ENCODE peak calls at places on chromosomes 4 and X, in four cellular contexts. R, W, S and U are unnamed samples.

GRCh38 chr4:2365054-2365912 is 53.2 kb downstream of the ZFYVE28 start:
- DNase-seq in R (no peak), W (no peak), S (no peak), U (no peak)

GRCh38 chr4:56414135-56414675 is 21.2 kb downstream of the PPAT start:
- DNase-seq in R (no peak), W (no peak), S (no peak), U (no peak)

GRCh38 chr4:2174061-2174460 is 67.9 kb downstream of the HAUS3 start:
- DNase-seq in W (no peak), S (no peak), R (no peak), U (no peak)

GRCh38 chr4:58732973-58733372 is 1622.8 kb upstream of the IGFBP7 start:
- DNase-seq in R (no peak), W (peak; percentile 14), S (peak; percentile 52), U (no peak)

GRCh38 chrX:45619290-45619689 is 418.6 kb upstream of the DIPK2B start:
- DNase-seq in S (peak; percentile 64), W (no peak), R (no peak), U (no peak)

GRCh38 chr4:6277139-6277802 is 7.6 kb downstream of the WFS1 start:
- DNase-seq in S (no peak), W (no peak), R (no peak), U (no peak)

GRCh38 chr4:105605493-105605892 is 53.1 kb downstream of the ARHGEF38 start:
- DNase-seq in W (peak; percentile 42), R (no peak), S (peak; percentile 54), U (peak; percentile 23)

GRCh38 chr4:147361726-147362125 is 119.2 kb upstream of the EDNRA start:
- DNase-seq in R (no peak), S (no peak), W (no peak), U (no peak)

GRCh38 chrX:124098089-124098488 is 136.6 kb downstream of the STAG2 start:
- DNase-seq in R (no peak), S (peak; percentile 51), W (no peak), U (peak; percentile 20)

GRCh38 chrX:135982860-135983259 is 2.4 kb upstream of the SLC9A6 start:
- DNase-seq in S (no peak), R (no peak), W (no peak), U (no peak)

GRCh38 chrX:134682081-134682480 is 23.8 kb upstream of the PLAC1 start:
- DNase-seq in S (no peak), R (no peak), W (no peak), U (no peak)

GRCh38 chr4:114015444-114015899 is 36.0 kb upstream of the ARSJ start:
- DNase-seq in R (no peak), W (no peak), S (peak; percentile 11), U (no peak)

GRCh38 chr4:139247241-139247640 is 32.8 kb downstream of the MGARP start:
- DNase-seq in W (no peak), S (no peak), R (no peak), U (no peak)

GRCh38 chr4:7189066-7189465 is 3.3 kb upstream of the SORCS2 start:
- DNase-seq in S (no peak), R (no peak), W (no peak), U (no peak)

GRCh38 chr4:145279122-145279960 is 99.0 kb upstream of the OTUD4 start:
- DNase-seq in S (no peak), R (no peak), W (no peak), U (no peak)

GRCh38 chr4:81786063-81786763 is 314.5 kb upstream of the RASGEF1B start:
- DNase-seq in R (no peak), S (no peak), W (peak; percentile 30), U (peak; percentile 28)

GRCh38 chr4:127400736-127401346 is 231.9 kb upstream of the INTU start:
- DNase-seq in S (peak; percentile 51), R (no peak), W (peak; percentile 3), U (peak; percentile 11)

GRCh38 chr4:74738756-74739155 is 55.6 kb downstream of the BTC start:
- DNase-seq in S (no peak), W (no peak), R (no peak), U (no peak)

GRCh38 chr4:145583656-145584055 is 35.5 kb upstream of the MMAA start:
- DNase-seq in R (no peak), S (no peak), W (no peak), U (no peak)

GRCh38 chr4:9867746-9868425 is 86.5 kb downstream of the DRD5 start:
- DNase-seq in R (no peak), S (peak; percentile 86), W (peak; percentile 42), U (peak; percentile 4)

GRCh38 chr4:156815717-156816319 is 155.8 kb downstream of the PDGFC start:
- DNase-seq in S (peak; percentile 93), W (peak; percentile 94), R (no peak), U (peak; percentile 24)

GRCh38 chr4:12534684-12535083 is 949.5 kb downstream of the RAB28 start:
- DNase-seq in S (no peak), R (no peak), W (no peak), U (no peak)

GRCh38 chr4:66636321-66636720 is 909.0 kb downstream of the CENPC start:
- DNase-seq in S (peak; percentile 51), R (no peak), W (no peak), U (no peak)

GRCh38 chrX:137547291-137547690 is 18.6 kb upstream of the ZIC3 start:
- DNase-seq in W (no peak), R (no peak), S (no peak), U (no peak)

GRCh38 chr4:113801882-113802281 is 40.3 kb upstream of the CAMK2D start:
- DNase-seq in R (no peak), W (no peak), S (no peak), U (no peak)

GRCh38 chrX:9707306-9708015 is 58.2 kb downstream of the GPR143 start:
- DNase-seq in S (no peak), R (no peak), W (no peak), U (no peak)